ENCODE peak calls at places on chromosomes 2 and 18, in seven cellular contexts. M is cardiac fibroblast; N is dorsolateral prefrontal cortex; O is GM04504; A is stimulated activated CD4-positive, alpha-beta T cell treated with anti-CD3 and anti-CD28 coated beads, Interleukin-4, amount 100 ng/mL, for 1 hour; Z is astrocyte of the spinal cord; K is DND-41. B is an unnamed sample.

GRCh38 chr18:37986665-37987064 is 421.1 kb upstream of the CELF4 start:
- DNase-seq in M (no peak), N (no peak), O (no peak), A (no peak), Z (no peak), K (no peak), B (no peak)

GRCh38 chr18:67215686-67216085 is 300.8 kb downstream of the DSEL start:
- DNase-seq in M (no peak), N (no peak), O (no peak), A (no peak), Z (no peak), K (no peak), B (no peak)

GRCh38 chr2:238251986-238252385 is 12.1 kb upstream of the HES6 start:
- DNase-seq in M (no peak), N (no peak), O (no peak), A (no peak), Z (no peak), K (no peak), B (no peak)

GRCh38 chr2:66581461-66582363 is 146.8 kb downstream of the MEIS1 start:
- DNase-seq in M (no peak), N (no peak), O (no peak), A (no peak), Z (no peak), K (no peak), B (no peak)

GRCh38 chr2:118509319-118510016 is 338.0 kb downstream of the EN1 start:
- DNase-seq in M (no peak), N (no peak), O (no peak), A (no peak), Z (no peak), K (no peak), B (no peak)

GRCh38 chr2:113762377-113763118 is 6.1 kb upstream of the SLC35F5 start:
- DNase-seq in M (peak), N (no peak), O (peak), A (no peak), Z (peak), K (no peak), B (peak)

GRCh38 chr18:78743078-78743477 is 236.5 kb upstream of the SALL3 start:
- DNase-seq in M (no peak), N (no peak), O (no peak), A (no peak), Z (no peak), K (no peak), B (no peak)

GRCh38 chr2:165427686-165428085 is 41.8 kb upstream of the CSRNP3 start:
- DNase-seq in M (no peak), N (no peak), O (no peak), A (no peak), Z (no peak), K (no peak), B (no peak)

GRCh38 chr2:205700331-205701132 is 18.2 kb downstream of the NRP2 start:
- DNase-seq in M (peak), N (no peak), O (peak), A (no peak), Z (peak), K (no peak), B (peak)

GRCh38 chr2:128549646-128550260 is 231.1 kb upstream of the HS6ST1 start:
- DNase-seq in M (no peak), N (no peak), O (no peak), A (no peak), Z (peak), K (no peak), B (no peak)

GRCh38 chr2:233513953-233514655 is 52.5 kb downstream of the USP40 start:
- DNase-seq in M (no peak), N (no peak), O (no peak), A (no peak), Z (no peak), K (no peak), B (no peak)

GRCh38 chr2:209911486-209911885 is 91.0 kb upstream of the RPE start:
- DNase-seq in M (no peak), N (no peak), O (no peak), A (no peak), Z (no peak), K (no peak), B (no peak)

GRCh38 chr18:51867767-51868166 is 472.2 kb upstream of the DCC start:
- DNase-seq in M (peak), N (no peak), O (no peak), A (no peak), Z (peak), K (peak), B (peak)